ENCODE peak calls at places on chromosomes 11 and 22, in ten cellular contexts. One of them, this sample, is unnamed.

GRCh38 chr11:81874627-81875026 is 859.0 kb downstream of the FAM181B start:
- DNase-seq in coronary artery: no peak
- DNase-seq in heart right ventricle: no peak
- DNase-seq in brain microvascular endothelial cell: no peak
- DNase-seq in CD4-positive, alpha-beta T cell: no peak
- DNase-seq in endothelial cell of umbilical vein: no peak
- DNase-seq in CD4-positive, CD25-positive, alpha-beta regulatory T cell: peak
- DNase-seq in left ventricle myocardium inferior: no peak
- DNase-seq in right lobe of liver: no peak
- DNase-seq in GM23248: no peak
- DNase-seq in this sample: no peak

GRCh38 chr11:2667940-2668339 is 31.9 kb downstream of the KCNQ1OT1 start:
- DNase-seq in GM23248: no peak
- DNase-seq in CD4-positive, alpha-beta T cell: no peak
- DNase-seq in left ventricle myocardium inferior: no peak
- DNase-seq in endothelial cell of umbilical vein: no peak
- DNase-seq in brain microvascular endothelial cell: no peak
- DNase-seq in right lobe of liver: no peak
- DNase-seq in CD4-positive, CD25-positive, alpha-beta regulatory T cell: no peak
- DNase-seq in coronary artery: no peak
- DNase-seq in heart right ventricle: no peak
- DNase-seq in this sample: no peak

GRCh38 chr11:47271961-47272661 is 2.2 kb downstream of the MADD start:
- DNase-seq in right lobe of liver: no peak
- DNase-seq in left ventricle myocardium inferior: peak
- DNase-seq in endothelial cell of umbilical vein: no peak
- DNase-seq in CD4-positive, alpha-beta T cell: no peak
- DNase-seq in GM23248: no peak
- DNase-seq in CD4-positive, CD25-positive, alpha-beta regulatory T cell: no peak
- DNase-seq in brain microvascular endothelial cell: no peak
- DNase-seq in heart right ventricle: no peak
- DNase-seq in coronary artery: no peak
- DNase-seq in this sample: no peak

GRCh38 chr11:1192741-1193325 is 30.0 kb upstream of the MUC5B start:
- DNase-seq in brain microvascular endothelial cell: no peak
- DNase-seq in left ventricle myocardium inferior: peak
- DNase-seq in endothelial cell of umbilical vein: no peak
- DNase-seq in GM23248: no peak
- DNase-seq in CD4-positive, CD25-positive, alpha-beta regulatory T cell: no peak
- DNase-seq in CD4-positive, alpha-beta T cell: no peak
- DNase-seq in right lobe of liver: peak
- DNase-seq in coronary artery: peak
- DNase-seq in heart right ventricle: no peak
- DNase-seq in this sample: no peak

GRCh38 chr22:48389916-48390315 is 1437.8 kb downstream of the BRD1 start:
- DNase-seq in heart right ventricle: no peak
- DNase-seq in coronary artery: no peak
- DNase-seq in CD4-positive, alpha-beta T cell: no peak
- DNase-seq in brain microvascular endothelial cell: no peak
- DNase-seq in endothelial cell of umbilical vein: no peak
- DNase-seq in right lobe of liver: no peak
- DNase-seq in left ventricle myocardium inferior: no peak
- DNase-seq in GM23248: no peak
- DNase-seq in CD4-positive, CD25-positive, alpha-beta regulatory T cell: no peak
- DNase-seq in this sample: no peak

GRCh38 chr22:30314918-30315317 is 11.8 kb downstream of the TBC1D10A start:
- DNase-seq in CD4-positive, CD25-positive, alpha-beta regulatory T cell: no peak
- DNase-seq in GM23248: no peak
- DNase-seq in endothelial cell of umbilical vein: no peak
- DNase-seq in coronary artery: no peak
- DNase-seq in CD4-positive, alpha-beta T cell: no peak
- DNase-seq in right lobe of liver: no peak
- DNase-seq in heart right ventricle: no peak
- DNase-seq in left ventricle myocardium inferior: no peak
- DNase-seq in brain microvascular endothelial cell: no peak
- DNase-seq in this sample: no peak

GRCh38 chr11:78532991-78533861 is 41.4 kb downstream of the NARS2 start:
- DNase-seq in brain microvascular endothelial cell: no peak
- DNase-seq in CD4-positive, alpha-beta T cell: no peak
- DNase-seq in GM23248: no peak
- DNase-seq in endothelial cell of umbilical vein: no peak
- DNase-seq in heart right ventricle: no peak
- DNase-seq in CD4-positive, CD25-positive, alpha-beta regulatory T cell: no peak
- DNase-seq in left ventricle myocardium inferior: no peak
- DNase-seq in right lobe of liver: no peak
- DNase-seq in coronary artery: no peak
- DNase-seq in this sample: no peak

GRCh38 chr11:7019500-7020182 is 505 bp downstream of the ZNF214 start:
- DNase-seq in GM23248: peak
- DNase-seq in coronary artery: peak
- DNase-seq in heart right ventricle: peak
- DNase-seq in left ventricle myocardium inferior: peak
- DNase-seq in CD4-positive, CD25-positive, alpha-beta regulatory T cell: no peak
- DNase-seq in CD4-positive, alpha-beta T cell: no peak
- DNase-seq in brain microvascular endothelial cell: peak
- DNase-seq in right lobe of liver: peak
- DNase-seq in endothelial cell of umbilical vein: no peak
- DNase-seq in this sample: no peak

GRCh38 chr22:30444632-30445437 is 19.3 kb downstream of the MTFP1 start:
- DNase-seq in endothelial cell of umbilical vein: peak
- DNase-seq in brain microvascular endothelial cell: peak
- DNase-seq in heart right ventricle: no peak
- DNase-seq in CD4-positive, alpha-beta T cell: no peak
- DNase-seq in GM23248: peak
- DNase-seq in left ventricle myocardium inferior: no peak
- DNase-seq in CD4-positive, CD25-positive, alpha-beta regulatory T cell: peak
- DNase-seq in right lobe of liver: no peak
- DNase-seq in coronary artery: no peak
- DNase-seq in this sample: no peak

GRCh38 chr11:83265331-83265730 is 20.8 kb downstream of the CCDC90B start:
- DNase-seq in GM23248: no peak
- DNase-seq in endothelial cell of umbilical vein: no peak
- DNase-seq in CD4-positive, CD25-positive, alpha-beta regulatory T cell: no peak
- DNase-seq in brain microvascular endothelial cell: no peak
- DNase-seq in right lobe of liver: no peak
- DNase-seq in CD4-positive, alpha-beta T cell: no peak
- DNase-seq in left ventricle myocardium inferior: no peak
- DNase-seq in coronary artery: no peak
- DNase-seq in heart right ventricle: no peak
- DNase-seq in this sample: no peak

GRCh38 chr11:66221726-66222236 is 46.7 kb upstream of the RAB1B start:
- DNase-seq in coronary artery: peak
- DNase-seq in brain microvascular endothelial cell: no peak
- DNase-seq in heart right ventricle: no peak
- DNase-seq in right lobe of liver: no peak
- DNase-seq in GM23248: peak
- DNase-seq in endothelial cell of umbilical vein: no peak
- DNase-seq in CD4-positive, CD25-positive, alpha-beta regulatory T cell: no peak
- DNase-seq in left ventricle myocardium inferior: no peak
- DNase-seq in CD4-positive, alpha-beta T cell: no peak
- DNase-seq in this sample: no peak

GRCh38 chr11:102341844-102342318 is 5.1 kb upstream of the BIRC2 start:
- DNase-seq in brain microvascular endothelial cell: peak
- DNase-seq in GM23248: peak
- DNase-seq in right lobe of liver: peak
- DNase-seq in endothelial cell of umbilical vein: peak
- DNase-seq in CD4-positive, alpha-beta T cell: peak
- DNase-seq in left ventricle myocardium inferior: peak
- DNase-seq in CD4-positive, CD25-positive, alpha-beta regulatory T cell: peak
- DNase-seq in heart right ventricle: peak
- DNase-seq in coronary artery: no peak
- DNase-seq in this sample: peak

GRCh38 chr11:36409152-36409713 is 100.8 kb downstream of the TRAF6 start:
- DNase-seq in heart right ventricle: no peak
- DNase-seq in CD4-positive, CD25-positive, alpha-beta regulatory T cell: peak
- DNase-seq in coronary artery: no peak
- DNase-seq in right lobe of liver: no peak
- DNase-seq in left ventricle myocardium inferior: no peak
- DNase-seq in endothelial cell of umbilical vein: peak
- DNase-seq in GM23248: no peak
- DNase-seq in brain microvascular endothelial cell: peak
- DNase-seq in CD4-positive, alpha-beta T cell: no peak
- DNase-seq in this sample: no peak

GRCh38 chr11:12112150-12112520 is 1.7 kb downstream of the MICAL2 start:
- DNase-seq in brain microvascular endothelial cell: no peak
- DNase-seq in coronary artery: no peak
- DNase-seq in GM23248: no peak
- DNase-seq in CD4-positive, alpha-beta T cell: no peak
- DNase-seq in endothelial cell of umbilical vein: no peak
- DNase-seq in CD4-positive, CD25-positive, alpha-beta regulatory T cell: no peak
- DNase-seq in left ventricle myocardium inferior: no peak
- DNase-seq in right lobe of liver: no peak
- DNase-seq in heart right ventricle: no peak
- DNase-seq in this sample: no peak

GRCh38 chr11:12109591-12110196 is 696 bp upstream of the MICAL2 start:
- DNase-seq in heart right ventricle: no peak
- DNase-seq in GM23248: no peak
- DNase-seq in CD4-positive, alpha-beta T cell: no peak
- DNase-seq in left ventricle myocardium inferior: no peak
- DNase-seq in endothelial cell of umbilical vein: no peak
- DNase-seq in coronary artery: no peak
- DNase-seq in CD4-positive, CD25-positive, alpha-beta regulatory T cell: peak
- DNase-seq in right lobe of liver: no peak
- DNase-seq in brain microvascular endothelial cell: no peak
- DNase-seq in this sample: peak

GRCh38 chr11:12111482-12112149 is 1.2 kb downstream of the MICAL2 start:
- DNase-seq in left ventricle myocardium inferior: no peak
- DNase-seq in GM23248: peak
- DNase-seq in brain microvascular endothelial cell: no peak
- DNase-seq in CD4-positive, alpha-beta T cell: no peak
- DNase-seq in coronary artery: no peak
- DNase-seq in heart right ventricle: no peak
- DNase-seq in right lobe of liver: no peak
- DNase-seq in endothelial cell of umbilical vein: no peak
- DNase-seq in CD4-positive, CD25-positive, alpha-beta regulatory T cell: no peak
- DNase-seq in this sample: no peak

GRCh38 chr11:12110201-12110713 is at the start of gene MICAL2:
- DNase-seq in GM23248: peak
- DNase-seq in coronary artery: peak
- DNase-seq in left ventricle myocardium inferior: peak
- DNase-seq in heart right ventricle: peak
- DNase-seq in CD4-positive, CD25-positive, alpha-beta regulatory T cell: peak
- DNase-seq in endothelial cell of umbilical vein: peak
- DNase-seq in right lobe of liver: peak
- DNase-seq in CD4-positive, alpha-beta T cell: peak
- DNase-seq in brain microvascular endothelial cell: peak
- DNase-seq in this sample: peak

GRCh38 chr11:12110714-12111481 is 508 bp downstream of the MICAL2 start:
- DNase-seq in left ventricle myocardium inferior: peak
- DNase-seq in GM23248: peak
- DNase-seq in heart right ventricle: peak
- DNase-seq in brain microvascular endothelial cell: no peak
- DNase-seq in coronary artery: peak
- DNase-seq in CD4-positive, CD25-positive, alpha-beta regulatory T cell: peak
- DNase-seq in right lobe of liver: peak
- DNase-seq in CD4-positive, alpha-beta T cell: no peak
- DNase-seq in endothelial cell of umbilical vein: no peak
- DNase-seq in this sample: no peak
- H3K27ac ChIP-seq in left ventricle myocardium inferior: peak
- H3K27ac ChIP-seq in GM23248: peak
- H3K27ac ChIP-seq in heart right ventricle: peak
- H3K27ac ChIP-seq in brain microvascular endothelial cell: peak
- H3K27ac ChIP-seq in coronary artery: peak
- H3K27ac ChIP-seq in CD4-positive, CD25-positive, alpha-beta regulatory T cell: no peak
- H3K27ac ChIP-seq in right lobe of liver: peak
- H3K27ac ChIP-seq in CD4-positive, alpha-beta T cell: no peak
- H3K27ac ChIP-seq in endothelial cell of umbilical vein: peak
- H3K27ac ChIP-seq in this sample: peak

DNA sequence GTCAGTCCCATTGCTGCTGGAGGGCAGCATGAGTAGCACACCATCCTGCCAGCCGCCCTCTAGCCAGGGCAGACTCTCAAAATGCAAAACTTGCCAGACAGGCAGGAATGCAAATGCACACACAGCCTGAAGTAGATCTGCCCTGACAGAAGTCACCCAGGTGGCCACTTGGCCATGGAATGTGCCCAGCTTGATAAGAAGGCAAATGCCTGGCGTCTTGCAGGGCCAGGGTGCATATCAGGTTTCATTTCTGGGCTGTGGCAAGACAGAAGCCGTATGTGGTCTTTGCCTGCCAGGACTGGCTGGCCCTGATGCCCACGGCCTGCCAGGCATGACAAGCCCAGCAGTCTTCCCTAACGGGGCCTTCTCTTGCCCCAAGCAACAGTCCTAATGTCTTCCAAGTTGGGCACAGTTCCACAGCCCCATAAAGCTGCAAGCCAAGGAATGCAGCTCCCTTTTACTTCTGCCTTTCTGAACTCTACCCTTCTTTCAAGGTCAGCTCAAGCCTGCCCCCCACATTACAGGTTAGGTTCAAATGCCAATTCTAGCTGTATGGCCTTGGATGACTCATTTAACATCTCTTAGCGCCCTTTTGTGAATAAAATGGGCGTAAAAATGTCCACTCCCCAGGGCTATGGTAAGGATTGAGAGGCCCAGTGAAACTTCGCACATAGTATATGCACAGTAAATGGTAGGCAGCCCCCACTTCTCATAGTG is 29.7 kb downstream of the POU2AF3 start:
- DNase-seq in left ventricle myocardium inferior: peak
- DNase-seq in CD4-positive, CD25-positive, alpha-beta regulatory T cell: no peak
- DNase-seq in heart right ventricle: peak
- DNase-seq in brain microvascular endothelial cell: no peak
- DNase-seq in coronary artery: peak
- DNase-seq in CD4-positive, alpha-beta T cell: no peak
- DNase-seq in GM23248: no peak
- DNase-seq in right lobe of liver: peak
- DNase-seq in endothelial cell of umbilical vein: no peak
- DNase-seq in this sample: no peak
- H3K27ac ChIP-seq in left ventricle myocardium inferior: peak
- H3K27ac ChIP-seq in CD4-positive, CD25-positive, alpha-beta regulatory T cell: no peak
- H3K27ac ChIP-seq in heart right ventricle: no peak
- H3K27ac ChIP-seq in brain microvascular endothelial cell: no peak
- H3K27ac ChIP-seq in coronary artery: peak
- H3K27ac ChIP-seq in CD4-positive, alpha-beta T cell: no peak
- H3K27ac ChIP-seq in GM23248: no peak
- H3K27ac ChIP-seq in right lobe of liver: no peak
- H3K27ac ChIP-seq in endothelial cell of umbilical vein: no peak
- H3K27ac ChIP-seq in this sample: no peak

DNA sequence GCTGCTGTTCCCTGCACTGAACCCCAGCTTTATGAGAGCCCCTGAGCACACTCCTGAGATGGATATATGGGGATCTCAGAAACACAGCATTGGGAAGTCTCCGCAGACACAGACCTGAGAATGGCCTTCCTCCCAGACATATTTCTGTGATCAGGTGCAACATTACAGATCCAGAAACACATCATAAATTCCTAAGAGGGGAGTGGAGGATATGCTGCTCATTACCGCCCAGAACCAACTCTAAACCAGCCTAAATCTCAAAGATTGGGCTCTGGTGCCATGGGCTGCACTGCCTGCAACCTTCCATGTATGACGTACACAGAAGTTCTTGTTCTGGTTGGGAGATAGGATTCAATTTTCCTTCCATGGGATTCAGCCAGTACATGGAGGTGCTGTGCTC is 102.0 kb downstream of the ME3 start:
- DNase-seq in heart right ventricle: no peak
- DNase-seq in CD4-positive, CD25-positive, alpha-beta regulatory T cell: no peak
- DNase-seq in endothelial cell of umbilical vein: no peak
- DNase-seq in right lobe of liver: no peak
- DNase-seq in left ventricle myocardium inferior: no peak
- DNase-seq in coronary artery: no peak
- DNase-seq in GM23248: no peak
- DNase-seq in CD4-positive, alpha-beta T cell: no peak
- DNase-seq in brain microvascular endothelial cell: no peak
- DNase-seq in this sample: no peak
- H3K27ac ChIP-seq in heart right ventricle: no peak
- H3K27ac ChIP-seq in CD4-positive, CD25-positive, alpha-beta regulatory T cell: no peak
- H3K27ac ChIP-seq in endothelial cell of umbilical vein: no peak
- H3K27ac ChIP-seq in right lobe of liver: no peak
- H3K27ac ChIP-seq in left ventricle myocardium inferior: no peak
- H3K27ac ChIP-seq in coronary artery: no peak
- H3K27ac ChIP-seq in GM23248: no peak
- H3K27ac ChIP-seq in CD4-positive, alpha-beta T cell: no peak
- H3K27ac ChIP-seq in brain microvascular endothelial cell: no peak
- H3K27ac ChIP-seq in this sample: no peak

GRCh38 chr11:67282876-67283371 is 6.2 kb upstream of the ANKRD13D start:
- DNase-seq in CD4-positive, alpha-beta T cell: no peak
- DNase-seq in endothelial cell of umbilical vein: no peak
- DNase-seq in coronary artery: no peak
- DNase-seq in brain microvascular endothelial cell: no peak
- DNase-seq in right lobe of liver: peak
- DNase-seq in GM23248: no peak
- DNase-seq in heart right ventricle: peak
- DNase-seq in CD4-positive, CD25-positive, alpha-beta regulatory T cell: no peak
- DNase-seq in left ventricle myocardium inferior: peak
- DNase-seq in this sample: no peak
- H3K27ac ChIP-seq in CD4-positive, alpha-beta T cell: peak
- H3K27ac ChIP-seq in endothelial cell of umbilical vein: no peak
- H3K27ac ChIP-seq in coronary artery: peak
- H3K27ac ChIP-seq in brain microvascular endothelial cell: no peak
- H3K27ac ChIP-seq in right lobe of liver: peak
- H3K27ac ChIP-seq in GM23248: no peak
- H3K27ac ChIP-seq in heart right ventricle: no peak
- H3K27ac ChIP-seq in CD4-positive, CD25-positive, alpha-beta regulatory T cell: peak
- H3K27ac ChIP-seq in left ventricle myocardium inferior: peak
- H3K27ac ChIP-seq in this sample: no peak

This sample was measured in epithelial cell of prostate.